ENCODE peak calls at places on chromosome 3, in five cellular contexts. Y is HFF-Myc, R is IMR-90, X is epithelial cell of proximal tubule, L is AG04449. U is an unnamed sample.
A peak's percentile ranks its signal among the peaks of the same experiment; 100 is the strongest.

GRCh38 chr3:61637088-61638051 is 76.0 kb downstream of the PTPRG start:
- DNase-seq in Y (no peak), R (peak; percentile 45), X (no peak), L (no peak), U (no peak)

GRCh38 chr3:190169877-190170276 is 49.2 kb upstream of the P3H2 start:
- DNase-seq in Y (no peak), R (no peak), X (no peak), L (no peak), U (no peak)

GRCh38 chr3:15159501-15160136 is 46.4 kb upstream of the CAPN7 start:
- DNase-seq in Y (no peak), R (no peak), X (no peak), L (no peak), U (no peak)

GRCh38 chr3:155052470-155052869 is 27.6 kb upstream of the MME start:
- DNase-seq in Y (no peak), R (no peak), X (no peak), L (no peak), U (no peak)

GRCh38 chr3:159645874-159646273 is 342.8 kb upstream of the IL12A start:
- DNase-seq in Y (no peak), R (peak; percentile 51), X (no peak), L (no peak), U (peak; percentile 73)

GRCh38 chr3:127779747-127780146 is 42.6 kb downstream of the MGLL start:
- DNase-seq in Y (no peak), R (peak; percentile 69), X (no peak), L (no peak), U (no peak)

GRCh38 chr3:105022813-105023212 is 343.9 kb upstream of the ALCAM start:
- DNase-seq in Y (no peak), R (no peak), X (no peak), L (no peak), U (no peak)

GRCh38 chr3:141863497-141863896 is 12.9 kb upstream of the ATP1B3 start:
- DNase-seq in Y (no peak), R (no peak), X (no peak), L (no peak), U (no peak)

GRCh38 chr3:38630591-38630990 is 18.9 kb downstream of the SCN5A start:
- DNase-seq in Y (no peak), R (no peak), X (no peak), L (no peak), U (no peak)

GRCh38 chr3:170367797-170368196 is 10.3 kb downstream of the SKIL start:
- DNase-seq in Y (no peak), R (no peak), X (no peak), L (no peak), U (no peak)

GRCh38 chr3:177420643-177421042 is 223.4 kb upstream of the TBL1XR1 start:
- DNase-seq in Y (no peak), R (peak; percentile 56), X (no peak), L (peak; percentile 64), U (peak; percentile 62)

GRCh38 chr3:159126261-159127020 is 324.6 kb downstream of the MFSD1 start:
- DNase-seq in Y (no peak), R (no peak), X (no peak), L (no peak), U (peak; percentile 54)

GRCh38 chr3:140091143-140091542 is 156.2 kb downstream of the CLSTN2 start:
- DNase-seq in Y (no peak), R (no peak), X (no peak), L (no peak), U (no peak)

GRCh38 chr3:58353722-58354553 is 21.2 kb downstream of the PXK start:
- DNase-seq in Y (no peak), R (peak; percentile 39), X (no peak), L (no peak), U (peak; percentile 54)

GRCh38 chr3:102189564-102190339 is 245.1 kb upstream of the ZPLD1 start:
- DNase-seq in Y (no peak), R (peak; percentile 55), X (no peak), L (peak; percentile 23), U (no peak)

GRCh38 chr3:23475446-23475845 is 272.3 kb downstream of the UBE2E2 start:
- DNase-seq in Y (no peak), R (no peak), X (no peak), L (no peak), U (no peak)

GRCh38 chr3:16521580-16521941 is 8.1 kb upstream of the RFTN1 start:
- DNase-seq in Y (no peak), R (no peak), X (no peak), L (no peak), U (no peak)

GRCh38 chr3:154898916-154899315 is 181.2 kb upstream of the MME start:
- DNase-seq in Y (no peak), R (no peak), X (no peak), L (no peak), U (no peak)

GRCh38 chr3:42371776-42372175 is 38.6 kb downstream of the LYZL4 start:
- DNase-seq in Y (no peak), R (no peak), X (no peak), L (no peak), U (no peak)

GRCh38 chr3:124780356-124780755 is 50.1 kb downstream of the UMPS start:
- DNase-seq in Y (no peak), R (peak; percentile 68), X (no peak), L (no peak), U (no peak)

GRCh38 chr3:27596920-27597319 is 112.7 kb upstream of the SLC4A7 start:
- DNase-seq in Y (no peak), R (peak; percentile 46), X (peak; percentile 76), L (no peak), U (peak; percentile 69)

DNA sequence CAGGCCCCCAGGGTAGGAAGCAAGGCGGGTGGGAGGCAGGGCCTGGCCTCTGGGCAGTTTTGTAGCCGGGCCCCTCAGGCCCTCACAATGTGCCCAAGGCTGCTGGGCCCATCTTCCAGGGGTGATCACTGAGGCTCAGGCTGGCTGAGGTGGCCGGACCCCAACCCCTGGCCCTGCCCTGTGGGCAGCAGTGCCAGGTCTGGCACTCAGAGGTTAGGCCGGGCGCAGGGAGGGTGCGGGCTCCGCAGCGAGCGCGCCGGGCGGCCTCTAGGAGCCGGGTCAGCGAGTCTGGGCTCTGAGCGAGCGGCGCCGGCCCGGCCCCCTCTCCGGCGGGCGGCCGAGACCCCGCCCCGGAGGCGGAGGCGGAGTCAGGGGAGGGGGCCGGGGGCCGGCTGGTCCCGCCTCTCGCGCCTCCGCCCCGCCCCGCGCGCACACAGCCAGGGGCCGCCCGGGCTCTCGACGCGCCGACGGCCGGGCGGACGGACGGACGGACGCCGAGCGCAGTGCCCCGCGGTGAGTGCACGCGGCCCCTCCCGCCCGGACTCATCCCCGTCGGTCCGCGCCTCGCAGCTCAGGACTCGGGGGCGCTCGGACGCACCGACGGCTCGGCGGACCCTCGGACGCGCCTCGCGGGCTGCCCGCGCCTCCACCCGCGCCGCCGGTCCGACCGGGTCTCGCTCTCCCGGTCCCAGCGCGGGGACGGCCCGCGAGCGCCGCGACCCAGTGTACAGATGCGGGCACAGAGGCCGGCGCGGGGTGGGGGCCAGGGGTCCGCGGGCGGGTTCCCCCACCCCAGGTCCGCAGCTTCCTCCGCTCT is at the start of gene FBLN2:
- DNase-seq in Y (no peak), R (no peak), X (no peak), L (no peak), U (peak; percentile 51)
- H3K4me3 ChIP-seq in Y (peak within 1 kb of the TSS; percentile 46), R (peak within 1 kb of the TSS; percentile 53), X (no peak within 1 kb of the TSS), L (peak within 1 kb of the TSS; percentile 53), U (peak within 1 kb of the TSS; percentile 66)

DNA sequence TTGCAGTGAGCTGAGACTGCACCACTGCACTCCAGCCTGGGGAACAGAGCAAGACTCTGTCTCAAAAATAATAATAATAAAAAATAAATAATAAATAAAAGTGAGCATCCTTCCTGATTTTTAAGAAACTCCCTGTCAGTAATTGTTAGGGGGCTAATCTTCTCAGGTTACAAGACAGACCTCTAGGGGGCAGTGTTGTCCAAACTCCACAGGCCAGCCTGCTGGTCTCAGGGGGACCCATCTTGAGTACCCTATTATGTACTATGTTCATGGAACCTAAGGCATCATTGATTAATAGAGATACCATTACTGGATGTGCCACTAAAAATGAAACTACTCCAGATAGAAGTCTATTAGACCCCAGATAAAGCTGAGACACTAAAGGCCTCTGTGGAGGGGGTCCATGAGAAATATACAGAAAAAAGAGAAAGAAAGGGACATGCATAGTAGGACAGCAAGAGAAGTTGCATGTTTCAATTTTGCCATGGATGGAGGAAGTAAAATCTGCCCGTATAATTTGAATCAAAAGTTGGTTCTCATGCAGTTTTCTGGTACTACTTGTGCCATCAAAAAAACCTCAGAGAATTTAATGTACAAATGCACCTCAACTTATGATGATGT is 85.5 kb upstream of the CDV3 start:
- DNase-seq in Y (no peak), R (peak; percentile 27), X (no peak), L (no peak), U (no peak)
- TF ChIP-seq CTCF in Y (peak; percentile 54), R (peak; percentile 53), X (peak; percentile 66), L (peak; percentile 28), U (peak; percentile 43)

DNA sequence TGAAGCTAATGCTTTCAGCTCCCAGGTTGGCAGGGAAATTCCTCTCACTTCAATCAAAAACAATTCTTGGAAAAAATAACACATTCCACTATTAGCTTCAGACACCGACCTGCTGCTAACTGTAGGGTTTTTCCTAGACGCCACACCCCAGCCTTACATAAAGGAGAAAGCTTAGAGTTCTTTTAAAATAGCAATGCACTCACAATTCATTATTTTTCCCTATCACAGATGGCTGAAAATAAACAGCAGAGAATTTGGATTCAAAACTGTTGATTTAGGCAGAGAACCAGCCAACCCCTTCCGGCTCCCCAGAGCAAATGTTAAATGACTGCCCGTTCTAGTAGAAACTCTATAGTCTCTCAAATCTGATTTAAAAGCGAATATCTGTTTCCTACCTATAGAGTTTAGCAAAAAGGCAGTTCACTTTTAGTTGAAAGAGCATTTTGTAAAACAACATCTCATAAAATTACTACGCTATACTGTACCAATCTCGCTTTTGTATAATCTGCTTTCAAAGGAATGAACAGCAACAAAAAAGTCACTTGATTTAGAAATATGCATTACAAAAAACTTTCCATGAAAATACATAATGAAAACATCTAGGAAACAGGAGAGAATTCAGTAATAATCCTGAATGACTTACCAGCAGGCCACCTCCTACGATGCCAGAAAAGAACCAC is 581 bp downstream of the TM4SF1 start:
- DNase-seq in Y (no peak), R (peak; percentile 59), X (no peak), L (no peak), U (peak; percentile 55)
- H3K4me3 ChIP-seq in Y (peak overlapping the region; percentile 51), R (peak overlapping the region; percentile 54), X (peak overlapping the region; percentile 72), L (peak overlapping the region; percentile 42), U (no peak overlapping the region)

GRCh38 chr3:12896206-12896697 is 54.9 kb upstream of the RPL32 start:
- DNase-seq in Y (no peak), R (peak; percentile 8), X (no peak), L (no peak), U (no peak)
- TF ChIP-seq CTCF in Y (no peak), R (no peak), X (no peak), L (no peak), U (no peak)

U was measured in foreskin fibroblast.